ENCODE peak calls at places on chromosomes 7 and 10, in six cellular contexts. P is heart right ventricle, B is epithelial cell of esophagus, Y is IMR-90, Z is Panc1, O is choroid plexus epithelial cell. E is an unnamed sample.

GRCh38 chr7:140909476-140910161 is 15.1 kb downstream of the BRAF start:
- DNase-seq in P (no peak), B (no peak), Y (no peak), Z (no peak), O (no peak), E (no peak)

GRCh38 chr7:193538-194256 is 1.3 kb downstream of the FAM20C start:
- DNase-seq in P (no peak), B (peak; percentile 7), Y (no peak), Z (no peak), O (no peak), E (no peak)

GRCh38 chr10:132228616-132229015 is 41.9 kb downstream of the DPYSL4 start:
- DNase-seq in P (no peak), B (no peak), Y (no peak), Z (no peak), O (no peak), E (no peak)

GRCh38 chr7:363626-364025 is 73.7 kb downstream of the FOXL3 start:
- DNase-seq in P (no peak), B (no peak), Y (no peak), Z (no peak), O (no peak), E (no peak)

GRCh38 chr7:106329408-106329807 is 44.6 kb upstream of the NAMPT start:
- DNase-seq in P (no peak), B (no peak), Y (no peak), Z (no peak), O (no peak), E (no peak)

GRCh38 chr10:110919971-110920881 is 822 bp downstream of the SHOC2 start:
- DNase-seq in P (peak; percentile 38), B (peak; percentile 43), Y (peak; percentile 17), Z (no peak), O (peak; percentile 60), E (no peak)

GRCh38 chr10:121338206-121338991 is 259.8 kb downstream of the FGFR2 start:
- DNase-seq in P (no peak), B (no peak), Y (no peak), Z (no peak), O (no peak), E (no peak)

GRCh38 chr7:130273863-130274262 is 7.2 kb downstream of the CPA2 start:
- DNase-seq in P (peak; percentile 37), B (peak; percentile 36), Y (peak; percentile 68), Z (no peak), O (no peak), E (no peak)

GRCh38 chr7:51249187-51249945 is 67.2 kb downstream of the COBL start:
- DNase-seq in P (no peak), B (peak; percentile 74), Y (no peak), Z (no peak), O (no peak), E (no peak)

GRCh38 chr10:129192344-129193128 is 274.5 kb upstream of the MGMT start:
- DNase-seq in P (peak; percentile 9), B (peak; percentile 67), Y (no peak), Z (no peak), O (no peak), E (no peak)

GRCh38 chr10:110634527-110635209 is 9.5 kb upstream of the RBM20 start:
- DNase-seq in P (peak; percentile 66), B (peak; percentile 31), Y (no peak), Z (no peak), O (no peak), E (no peak)

GRCh38 chr10:127195571-127196226 is 692 bp downstream of the INSYN2A start:
- DNase-seq in P (no peak), B (peak; percentile 13), Y (peak; percentile 12), Z (no peak), O (peak; percentile 28), E (no peak)

GRCh38 chr7:28656529-28656928 is 244.2 kb downstream of the CREB5 start:
- DNase-seq in P (no peak), B (no peak), Y (no peak), Z (no peak), O (no peak), E (no peak)

GRCh38 chr7:127584648-127585043 is 750 bp downstream of the GCC1 start:
- DNase-seq in P (no peak), B (no peak), Y (no peak), Z (no peak), O (no peak), E (no peak)

GRCh38 chr10:48606530-48607355 is 1.9 kb upstream of the ARHGAP22 start:
- DNase-seq in P (peak; percentile 41), B (peak; percentile 95), Y (peak; percentile 99), Z (peak; percentile 64), O (peak; percentile 83), E (no peak)

GRCh38 chr10:47137311-47137851 is 162.6 kb upstream of the GDF10 start:
- DNase-seq in P (no peak), B (peak; percentile 22), Y (peak; percentile 96), Z (no peak), O (peak; percentile 93), E (no peak)

GRCh38 chr7:16753932-16754571 is 497 bp downstream of the TSPAN13 start:
- DNase-seq in P (peak; percentile 29), B (peak; percentile 48), Y (peak; percentile 10), Z (no peak), O (no peak), E (peak; percentile 55)

GRCh38 chr10:86261933-86262665 is 104.5 kb downstream of the GRID1 start:
- DNase-seq in P (no peak), B (peak; percentile 29), Y (no peak), Z (peak; percentile 7), O (peak; percentile 1), E (peak; percentile 2)

GRCh38 chr10:113780681-113781250 is 29.3 kb downstream of the PLEKHS1 start:
- DNase-seq in P (no peak), B (no peak), Y (no peak), Z (no peak), O (no peak), E (no peak)
- TF ChIP-seq CTCF in P (no peak), B (no peak), Y (no peak), Z (no peak), O (peak; percentile 16), E (peak; percentile 44)

GRCh38 chr10:77118603-77119282 is 518.9 kb downstream of the KCNMA1 start:
- DNase-seq in P (no peak), B (no peak), Y (no peak), Z (no peak), O (no peak), E (no peak)

GRCh38 chr10:77123330-77123729 is 514.3 kb downstream of the KCNMA1 start:
- DNase-seq in P (no peak), B (no peak), Y (no peak), Z (no peak), O (no peak), E (no peak)

GRCh38 chr10:77120697-77121096 is 516.9 kb downstream of the KCNMA1 start:
- DNase-seq in P (no peak), B (no peak), Y (no peak), Z (no peak), O (no peak), E (no peak)

GRCh38 chr10:77120012-77120411 is 517.6 kb downstream of the KCNMA1 start:
- DNase-seq in P (no peak), B (no peak), Y (no peak), Z (no peak), O (no peak), E (no peak)

DNA sequence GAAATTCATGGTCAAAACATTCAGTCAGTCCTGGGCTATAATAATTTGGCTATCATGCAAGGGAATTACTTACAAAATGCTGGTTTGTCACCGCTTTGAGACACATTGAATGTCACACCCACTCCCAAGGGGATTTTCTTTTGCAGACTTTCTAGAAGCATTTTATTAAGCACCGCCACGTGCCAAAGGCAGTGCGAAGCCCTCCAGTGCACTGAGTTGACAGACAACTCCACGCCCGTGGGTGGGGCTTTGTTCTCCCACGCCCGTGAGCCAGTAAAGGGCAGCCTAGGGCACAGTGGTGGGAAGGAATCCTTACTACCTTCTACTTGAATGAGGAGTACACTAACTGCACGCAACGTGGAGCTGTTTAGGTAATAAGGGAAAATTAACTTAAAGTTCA is 515.8 kb downstream of the KCNMA1 start:
- DNase-seq in P (no peak), B (no peak), Y (no peak), Z (no peak), O (no peak), E (no peak)
- TF ChIP-seq CTCF in P (no peak), B (no peak), Y (no peak), Z (no peak), O (no peak), E (no peak)

GRCh38 chr10:79067241-79068202 is 1.2 kb upstream of the ZMIZ1 start:
- DNase-seq in P (peak; percentile 93), B (peak; percentile 92), Y (peak; percentile 91), Z (no peak), O (peak; percentile 92), E (peak; percentile 85)

GRCh38 chr10:79068203-79068561 is 584 bp upstream of the ZMIZ1 start:
- DNase-seq in P (peak; percentile 41), B (no peak), Y (no peak), Z (no peak), O (peak; percentile 16), E (no peak)

GRCh38 chr10:79065853-79066252 is 2.9 kb upstream of the ZMIZ1 start:
- DNase-seq in P (no peak), B (no peak), Y (no peak), Z (no peak), O (no peak), E (no peak)

GRCh38 chr10:79065091-79065551 is 3.6 kb upstream of the ZMIZ1 start:
- DNase-seq in P (no peak), B (no peak), Y (no peak), Z (no peak), O (no peak), E (no peak)

GRCh38 chr10:79066460-79067240 is 2.1 kb upstream of the ZMIZ1 start:
- DNase-seq in P (no peak), B (peak; percentile 46), Y (peak; percentile 35), Z (no peak), O (peak; percentile 30), E (peak; percentile 50)
- TF ChIP-seq CTCF in P (no peak), B (peak; percentile 28), Y (peak; percentile 39), Z (no peak), O (peak; percentile 22), E (no peak)

GRCh38 chr10:13095929-13096328 is 4.0 kb upstream of the OPTN start:
- DNase-seq in P (no peak), B (no peak), Y (no peak), Z (no peak), O (no peak), E (no peak)

GRCh38 chr10:13099666-13100348 is at the start of gene OPTN:
- DNase-seq in P (peak; percentile 80), B (peak; percentile 84), Y (peak; percentile 83), Z (peak; percentile 48), O (peak; percentile 88), E (peak; percentile 74)

GRCh38 chr10:13100349-13101294 is 659 bp downstream of the OPTN start:
- DNase-seq in P (no peak), B (peak; percentile 49), Y (peak; percentile 31), Z (no peak), O (peak; percentile 42), E (no peak)

GRCh38 chr10:13102002-13102794 is 2.2 kb downstream of the OPTN start:
- DNase-seq in P (peak; percentile 33), B (no peak), Y (peak; percentile 26), Z (no peak), O (peak; percentile 69), E (no peak)

DNA sequence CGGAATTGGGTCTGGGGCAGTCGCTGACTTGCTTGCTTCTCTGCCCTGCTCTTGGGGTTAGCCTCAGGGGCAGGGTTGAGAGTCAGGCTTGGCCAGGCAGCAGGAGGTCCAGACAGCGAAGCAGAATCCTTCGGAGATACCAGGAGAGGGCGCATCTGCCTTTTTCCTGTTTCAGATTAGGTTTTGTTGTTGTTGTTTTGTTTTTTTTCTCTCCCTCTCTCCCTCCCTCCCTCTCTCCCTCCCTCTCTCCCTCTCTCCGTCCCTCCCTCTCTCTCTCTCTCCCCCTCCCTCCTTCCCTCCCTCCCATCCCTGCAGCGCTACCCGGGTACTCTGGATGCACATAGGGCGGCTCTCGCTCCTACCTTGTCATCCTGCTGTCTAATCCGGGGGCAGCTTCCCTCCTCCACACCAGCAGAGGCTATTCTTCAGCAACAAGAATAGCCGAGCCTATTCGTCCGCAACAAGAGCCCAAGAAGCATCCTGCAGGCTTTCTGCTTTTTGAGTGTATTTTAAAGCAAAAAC is 758 bp upstream of the OPTN start:
- DNase-seq in P (peak; percentile 46), B (peak; percentile 69), Y (peak; percentile 57), Z (no peak), O (peak; percentile 77), E (peak; percentile 58)
- TF ChIP-seq CTCF in P (no peak), B (peak; percentile 68), Y (peak; percentile 53), Z (peak; percentile 44), O (peak; percentile 73), E (peak; percentile 32)

E was measured in dorsolateral prefrontal cortex.